ENCODE peak calls at places on chromosomes 13 and 19, in seven cellular contexts. One of them, this sample, is unnamed.

GRCh38 chr13:32639502-32640105 is 53.4 kb downstream of the PDS5B start:
- DNase-seq in astrocyte of the spinal cord: peak
- DNase-seq in endothelial cell of umbilical vein: peak
- DNase-seq in mammary epithelial cell: peak
- DNase-seq in pancreas: peak
- DNase-seq in HL-60: peak
- DNase-seq in foreskin fibroblast: peak
- DNase-seq in this sample: peak

GRCh38 chr19:5314012-5314906 is 26.4 kb downstream of the PTPRS start:
- DNase-seq in astrocyte of the spinal cord: no peak
- DNase-seq in endothelial cell of umbilical vein: no peak
- DNase-seq in mammary epithelial cell: peak
- DNase-seq in pancreas: no peak
- DNase-seq in HL-60: no peak
- DNase-seq in foreskin fibroblast: peak
- DNase-seq in this sample: no peak

GRCh38 chr13:85709072-85709471 is 90.1 kb downstream of the SLITRK6 start:
- DNase-seq in astrocyte of the spinal cord: no peak
- DNase-seq in endothelial cell of umbilical vein: no peak
- DNase-seq in mammary epithelial cell: no peak
- DNase-seq in pancreas: no peak
- DNase-seq in HL-60: no peak
- DNase-seq in foreskin fibroblast: no peak
- DNase-seq in this sample: no peak

GRCh38 chr13:46124967-46125933 is 20.4 kb upstream of the CPB2 start:
- DNase-seq in astrocyte of the spinal cord: no peak
- DNase-seq in endothelial cell of umbilical vein: peak
- DNase-seq in mammary epithelial cell: no peak
- DNase-seq in pancreas: no peak
- DNase-seq in HL-60: no peak
- DNase-seq in foreskin fibroblast: no peak
- DNase-seq in this sample: no peak

GRCh38 chr19:5296021-5296420 is 44.6 kb downstream of the PTPRS start:
- DNase-seq in astrocyte of the spinal cord: no peak
- DNase-seq in endothelial cell of umbilical vein: no peak
- DNase-seq in mammary epithelial cell: no peak
- DNase-seq in pancreas: no peak
- DNase-seq in HL-60: no peak
- DNase-seq in foreskin fibroblast: no peak
- DNase-seq in this sample: no peak

GRCh38 chr19:37991841-37992248 is 84.8 kb downstream of the SIPA1L3 start:
- DNase-seq in astrocyte of the spinal cord: no peak
- DNase-seq in endothelial cell of umbilical vein: no peak
- DNase-seq in mammary epithelial cell: peak
- DNase-seq in pancreas: no peak
- DNase-seq in HL-60: no peak
- DNase-seq in foreskin fibroblast: no peak
- DNase-seq in this sample: no peak

GRCh38 chr13:113883314-113883811 is 19.5 kb upstream of the GAS6 start:
- DNase-seq in astrocyte of the spinal cord: no peak
- DNase-seq in endothelial cell of umbilical vein: no peak
- DNase-seq in mammary epithelial cell: no peak
- DNase-seq in pancreas: no peak
- DNase-seq in HL-60: no peak
- DNase-seq in foreskin fibroblast: no peak
- DNase-seq in this sample: no peak

GRCh38 chr13:104740616-104741222 is 1674.5 kb upstream of the SLC10A2 start:
- DNase-seq in astrocyte of the spinal cord: no peak
- DNase-seq in endothelial cell of umbilical vein: no peak
- DNase-seq in mammary epithelial cell: no peak
- DNase-seq in pancreas: no peak
- DNase-seq in HL-60: no peak
- DNase-seq in foreskin fibroblast: no peak
- DNase-seq in this sample: no peak

GRCh38 chr19:48796468-48797083 is 14.3 kb downstream of the BCAT2 start:
- DNase-seq in astrocyte of the spinal cord: no peak
- DNase-seq in endothelial cell of umbilical vein: no peak
- DNase-seq in mammary epithelial cell: no peak
- DNase-seq in pancreas: no peak
- DNase-seq in HL-60: no peak
- DNase-seq in foreskin fibroblast: no peak
- DNase-seq in this sample: no peak

GRCh38 chr13:49627831-49628652 is at the start of gene ARL11:
- DNase-seq in astrocyte of the spinal cord: no peak
- DNase-seq in endothelial cell of umbilical vein: no peak
- DNase-seq in mammary epithelial cell: no peak
- DNase-seq in pancreas: no peak
- DNase-seq in HL-60: peak
- DNase-seq in foreskin fibroblast: no peak
- DNase-seq in this sample: no peak

GRCh38 chr13:75395056-75395455 is 86.9 kb downstream of the TBC1D4 start:
- DNase-seq in astrocyte of the spinal cord: no peak
- DNase-seq in endothelial cell of umbilical vein: no peak
- DNase-seq in mammary epithelial cell: no peak
- DNase-seq in pancreas: no peak
- DNase-seq in HL-60: no peak
- DNase-seq in foreskin fibroblast: no peak
- DNase-seq in this sample: no peak

GRCh38 chr19:35908977-35909683 is 1.0 kb upstream of the TYROBP start:
- DNase-seq in astrocyte of the spinal cord: no peak
- DNase-seq in endothelial cell of umbilical vein: no peak
- DNase-seq in mammary epithelial cell: no peak
- DNase-seq in pancreas: no peak
- DNase-seq in HL-60: peak
- DNase-seq in foreskin fibroblast: no peak
- DNase-seq in this sample: no peak

GRCh38 chr13:89113744-89114143 is 1442.6 kb downstream of the SLITRK5 start:
- DNase-seq in astrocyte of the spinal cord: no peak
- DNase-seq in endothelial cell of umbilical vein: no peak
- DNase-seq in mammary epithelial cell: no peak
- DNase-seq in pancreas: no peak
- DNase-seq in HL-60: no peak
- DNase-seq in foreskin fibroblast: no peak
- DNase-seq in this sample: no peak

DNA sequence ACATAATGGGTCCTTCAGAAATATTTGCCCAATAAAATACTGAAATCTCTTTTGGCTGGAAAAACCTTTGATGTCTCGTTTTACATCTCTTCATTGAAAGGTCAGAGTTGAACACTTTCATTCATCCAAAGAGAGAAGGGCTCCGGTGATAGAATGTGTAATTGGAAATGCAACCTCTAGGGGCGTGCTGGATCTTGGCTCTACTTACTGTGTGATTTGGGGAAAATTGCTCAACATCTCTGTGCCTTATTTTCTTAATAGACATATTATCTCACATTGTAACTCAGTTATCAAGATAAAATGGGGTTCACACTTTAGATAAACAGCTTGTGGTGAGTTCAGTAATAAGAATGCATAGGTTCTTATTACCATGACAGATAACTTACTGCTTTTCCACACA is 1444.1 kb downstream of the SLITRK5 start:
- DNase-seq in astrocyte of the spinal cord: no peak
- DNase-seq in endothelial cell of umbilical vein: no peak
- DNase-seq in mammary epithelial cell: no peak
- DNase-seq in pancreas: no peak
- DNase-seq in HL-60: no peak
- DNase-seq in foreskin fibroblast: no peak
- DNase-seq in this sample: no peak
- TF ChIP-seq CTCF in astrocyte of the spinal cord: peak
- TF ChIP-seq CTCF in endothelial cell of umbilical vein: no peak
- TF ChIP-seq CTCF in mammary epithelial cell: peak
- TF ChIP-seq CTCF in pancreas: no peak
- TF ChIP-seq CTCF in HL-60: no peak
- TF ChIP-seq CTCF in foreskin fibroblast: no peak
- TF ChIP-seq CTCF in this sample: no peak

GRCh38 chr19:45506991-45507863 is at the start of gene VASP:
- DNase-seq in astrocyte of the spinal cord: peak
- DNase-seq in endothelial cell of umbilical vein: peak
- DNase-seq in mammary epithelial cell: peak
- DNase-seq in pancreas: peak
- DNase-seq in HL-60: peak
- DNase-seq in foreskin fibroblast: peak
- DNase-seq in this sample: no peak

GRCh38 chr19:45508931-45509691 is 1.8 kb downstream of the VASP start:
- DNase-seq in astrocyte of the spinal cord: peak
- DNase-seq in endothelial cell of umbilical vein: peak
- DNase-seq in mammary epithelial cell: no peak
- DNase-seq in pancreas: peak
- DNase-seq in HL-60: peak
- DNase-seq in foreskin fibroblast: peak
- DNase-seq in this sample: no peak

GRCh38 chr19:45509692-45510015 is 2.4 kb downstream of the VASP start:
- DNase-seq in astrocyte of the spinal cord: no peak
- DNase-seq in endothelial cell of umbilical vein: no peak
- DNase-seq in mammary epithelial cell: no peak
- DNase-seq in pancreas: no peak
- DNase-seq in HL-60: no peak
- DNase-seq in foreskin fibroblast: no peak
- DNase-seq in this sample: no peak

GRCh38 chr19:45508681-45508930 is 1.3 kb downstream of the VASP start:
- DNase-seq in astrocyte of the spinal cord: no peak
- DNase-seq in endothelial cell of umbilical vein: no peak
- DNase-seq in mammary epithelial cell: no peak
- DNase-seq in pancreas: no peak
- DNase-seq in HL-60: no peak
- DNase-seq in foreskin fibroblast: no peak
- DNase-seq in this sample: no peak

DNA sequence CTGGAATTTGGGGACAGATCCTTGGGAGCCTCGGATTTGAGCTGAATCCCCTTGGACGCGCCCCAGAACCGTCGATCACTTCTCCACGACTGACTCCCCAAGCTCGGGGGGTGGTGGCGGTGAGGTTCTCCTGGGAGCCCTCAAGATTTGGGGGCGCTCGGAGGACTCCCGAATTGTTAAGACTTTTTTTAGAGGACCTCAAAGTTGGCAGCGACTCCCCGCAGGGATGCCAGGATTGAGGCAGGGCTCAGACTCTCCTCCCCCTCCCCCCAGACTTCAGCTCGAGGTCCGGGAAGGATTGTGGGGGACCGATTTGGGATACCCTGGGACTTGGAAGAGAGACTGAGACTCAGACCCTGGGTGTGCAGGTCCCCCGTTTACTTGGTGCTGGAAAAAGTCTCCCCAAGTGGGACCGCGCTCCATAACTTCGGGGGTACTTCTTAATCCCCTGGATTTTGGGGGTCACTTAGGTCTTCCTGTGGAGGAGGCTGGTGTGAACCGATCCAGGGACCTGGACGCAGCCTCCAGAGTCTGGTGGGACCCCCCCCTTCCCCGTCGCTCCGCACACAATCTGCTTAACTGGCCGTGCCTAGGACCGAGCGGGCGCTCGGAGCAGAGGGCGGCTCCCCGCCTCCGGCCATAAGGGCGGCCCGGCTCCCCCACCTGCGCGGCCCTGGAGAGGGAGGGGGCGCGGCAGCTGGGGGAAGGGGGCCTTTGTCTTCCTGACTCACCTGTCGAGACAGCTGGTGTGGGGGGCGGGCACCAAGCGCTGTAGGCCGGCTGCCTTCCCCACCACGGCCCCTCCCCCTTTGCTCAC is 793 bp downstream of the VASP start:
- DNase-seq in astrocyte of the spinal cord: no peak
- DNase-seq in endothelial cell of umbilical vein: peak
- DNase-seq in mammary epithelial cell: no peak
- DNase-seq in pancreas: peak
- DNase-seq in HL-60: no peak
- DNase-seq in foreskin fibroblast: peak
- DNase-seq in this sample: no peak
- TF ChIP-seq CTCF in astrocyte of the spinal cord: no peak
- TF ChIP-seq CTCF in endothelial cell of umbilical vein: no peak
- TF ChIP-seq CTCF in mammary epithelial cell: no peak
- TF ChIP-seq CTCF in pancreas: no peak
- TF ChIP-seq CTCF in HL-60: no peak
- TF ChIP-seq CTCF in foreskin fibroblast: no peak
- TF ChIP-seq CTCF in this sample: no peak

GRCh38 chr19:22914646-22915045 is 82.6 kb downstream of the ZNF723 start:
- DNase-seq in astrocyte of the spinal cord: no peak
- DNase-seq in endothelial cell of umbilical vein: no peak
- DNase-seq in mammary epithelial cell: no peak
- DNase-seq in pancreas: no peak
- DNase-seq in HL-60: no peak
- DNase-seq in foreskin fibroblast: no peak
- DNase-seq in this sample: no peak

GRCh38 chr19:22919946-22920345 is 83.0 kb downstream of the ZNF728 start:
- DNase-seq in astrocyte of the spinal cord: no peak
- DNase-seq in endothelial cell of umbilical vein: no peak
- DNase-seq in mammary epithelial cell: no peak
- DNase-seq in pancreas: no peak
- DNase-seq in HL-60: no peak
- DNase-seq in foreskin fibroblast: no peak
- DNase-seq in this sample: no peak

GRCh38 chr19:22918221-22918620 is 84.8 kb downstream of the ZNF728 start:
- DNase-seq in astrocyte of the spinal cord: no peak
- DNase-seq in endothelial cell of umbilical vein: no peak
- DNase-seq in mammary epithelial cell: no peak
- DNase-seq in pancreas: no peak
- DNase-seq in HL-60: no peak
- DNase-seq in foreskin fibroblast: no peak
- DNase-seq in this sample: no peak
- TF ChIP-seq CTCF in astrocyte of the spinal cord: no peak
- TF ChIP-seq CTCF in endothelial cell of umbilical vein: no peak
- TF ChIP-seq CTCF in mammary epithelial cell: no peak
- TF ChIP-seq CTCF in pancreas: no peak
- TF ChIP-seq CTCF in HL-60: no peak
- TF ChIP-seq CTCF in foreskin fibroblast: no peak
- TF ChIP-seq CTCF in this sample: no peak

GRCh38 chr13:79403113-79403512 is 2.9 kb downstream of the RBM26 start:
- DNase-seq in astrocyte of the spinal cord: no peak
- DNase-seq in endothelial cell of umbilical vein: no peak
- DNase-seq in mammary epithelial cell: no peak
- DNase-seq in pancreas: no peak
- DNase-seq in HL-60: no peak
- DNase-seq in foreskin fibroblast: no peak
- DNase-seq in this sample: no peak
- TF ChIP-seq CTCF in astrocyte of the spinal cord: no peak
- TF ChIP-seq CTCF in endothelial cell of umbilical vein: no peak
- TF ChIP-seq CTCF in mammary epithelial cell: no peak
- TF ChIP-seq CTCF in pancreas: no peak
- TF ChIP-seq CTCF in HL-60: no peak
- TF ChIP-seq CTCF in foreskin fibroblast: no peak
- TF ChIP-seq CTCF in this sample: no peak

DNA sequence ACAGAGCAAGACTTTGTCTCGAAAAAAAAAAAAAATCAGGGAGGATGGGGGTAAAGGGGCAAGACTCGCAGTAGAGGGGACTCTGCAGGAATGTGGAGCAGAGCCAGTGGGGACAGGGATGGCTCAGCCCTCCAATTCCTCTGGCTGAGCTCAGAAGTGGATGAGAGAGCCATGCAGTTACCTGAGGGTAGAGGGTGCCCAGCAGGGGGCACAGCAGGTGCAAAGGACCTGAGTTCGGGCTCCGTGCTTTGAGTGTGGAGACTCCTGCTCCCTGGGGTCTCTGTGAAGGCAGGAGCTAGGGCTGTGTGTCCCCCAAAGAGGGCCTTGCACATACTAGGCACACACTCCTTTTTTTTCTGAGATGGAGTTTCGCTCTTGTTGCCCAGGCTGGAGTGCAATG is 7.7 kb downstream of the DOCK6 start:
- DNase-seq in astrocyte of the spinal cord: no peak
- DNase-seq in endothelial cell of umbilical vein: no peak
- DNase-seq in mammary epithelial cell: no peak
- DNase-seq in pancreas: no peak
- DNase-seq in HL-60: no peak
- DNase-seq in foreskin fibroblast: no peak
- DNase-seq in this sample: no peak
- TF ChIP-seq CTCF in astrocyte of the spinal cord: no peak
- TF ChIP-seq CTCF in endothelial cell of umbilical vein: peak
- TF ChIP-seq CTCF in mammary epithelial cell: peak
- TF ChIP-seq CTCF in pancreas: no peak
- TF ChIP-seq CTCF in HL-60: no peak
- TF ChIP-seq CTCF in foreskin fibroblast: no peak
- TF ChIP-seq CTCF in this sample: no peak

GRCh38 chr19:13842294-13843103 is 34.4 kb upstream of the NANOS3 start:
- DNase-seq in astrocyte of the spinal cord: peak
- DNase-seq in endothelial cell of umbilical vein: peak
- DNase-seq in mammary epithelial cell: peak
- DNase-seq in pancreas: peak
- DNase-seq in HL-60: peak
- DNase-seq in foreskin fibroblast: peak
- DNase-seq in this sample: no peak
- TF ChIP-seq CTCF in astrocyte of the spinal cord: no peak
- TF ChIP-seq CTCF in endothelial cell of umbilical vein: no peak
- TF ChIP-seq CTCF in mammary epithelial cell: no peak
- TF ChIP-seq CTCF in pancreas: no peak
- TF ChIP-seq CTCF in HL-60: no peak
- TF ChIP-seq CTCF in foreskin fibroblast: no peak
- TF ChIP-seq CTCF in this sample: no peak

This sample was measured in AG09319.